ENCODE peak calls at places on chromosome 11, in five cellular contexts. S, Q, F, O and J are unnamed samples.

GRCh38 chr11:13315517-13316432 is 38.2 kb downstream of the BMAL1 start:
- DNase-seq in S (no peak), Q (no peak), F (no peak), O (no peak), J (no peak)

GRCh38 chr11:67406420-67406968 is 2.6 kb downstream of the TBC1D10C start:
- DNase-seq in S (no peak), Q (no peak), F (no peak), O (no peak), J (no peak)

GRCh38 chr11:10351768-10352641 is 47.1 kb downstream of the ADM start:
- DNase-seq in S (no peak), Q (no peak), F (peak; percentile 76), O (peak; percentile 27), J (no peak)

GRCh38 chr11:106594751-106595351 is 423.4 kb downstream of the GUCY1A2 start:
- DNase-seq in S (no peak), Q (no peak), F (no peak), O (no peak), J (no peak)

GRCh38 chr11:706439-706956 is 467 bp downstream of the EPS8L2 start:
- DNase-seq in S (no peak), Q (peak; percentile 63), F (peak; percentile 57), O (peak; percentile 70), J (no peak)

GRCh38 chr11:30348035-30348434 is 25.1 kb downstream of the ARL14EP start:
- DNase-seq in S (peak; percentile 24), Q (no peak), F (no peak), O (no peak), J (no peak)

GRCh38 chr11:123430736-123431356 is 777 bp downstream of the GRAMD1B start:
- DNase-seq in S (peak; percentile 52), Q (peak; percentile 68), F (no peak), O (peak; percentile 83), J (peak; percentile 18)

GRCh38 chr11:111736191-111736590 is 30.0 kb downstream of the PPP2R1B start:
- DNase-seq in S (no peak), Q (peak; percentile 55), F (no peak), O (peak; percentile 25), J (no peak)

GRCh38 chr11:94664336-94664735 is 97.2 kb downstream of the PIWIL4 start:
- DNase-seq in S (no peak), Q (no peak), F (no peak), O (no peak), J (no peak)

GRCh38 chr11:12682730-12683500 is 8.7 kb downstream of the TEAD1 start:
- DNase-seq in S (no peak), Q (no peak), F (no peak), O (no peak), J (no peak)

GRCh38 chr11:36400768-36401455 is 104.8 kb downstream of the PRR5L start:
- DNase-seq in S (no peak), Q (no peak), F (no peak), O (no peak), J (no peak)

GRCh38 chr11:111069076-111069475 is 176.4 kb upstream of the POU2AF2 start:
- DNase-seq in S (no peak), Q (no peak), F (no peak), O (no peak), J (no peak)